ENCODE peak calls at places on chromosomes 11 and 22, in ten cellular contexts. One of them, this sample, is unnamed.
A peak's percentile ranks its signal among the peaks of the same experiment; 100 is the strongest.

GRCh38 chr22:30183861-30184278 is 62.7 kb downstream of the LIF start:
- DNase-seq in NCI-H774: no peak
- DNase-seq in NCI-H1417 treated with DMSO at 0.1 percent for 48 hours: no peak
- DNase-seq in neural crest cell: no peak
- DNase-seq in NCI-H345: no peak
- DNase-seq in GM23338: no peak
- DNase-seq in SJSA1: peak; percentile 78
- DNase-seq in left colon: no peak
- DNase-seq in PC-9: no peak
- DNase-seq in GM23248: no peak
- DNase-seq in this sample: no peak

GRCh38 chr22:50606126-50606525 is 5.5 kb downstream of the MAPK8IP2 start:
- DNase-seq in NCI-H774: no peak
- DNase-seq in NCI-H1417 treated with DMSO at 0.1 percent for 48 hours: no peak
- DNase-seq in neural crest cell: no peak
- DNase-seq in NCI-H345: no peak
- DNase-seq in GM23338: no peak
- DNase-seq in SJSA1: no peak
- DNase-seq in left colon: no peak
- DNase-seq in PC-9: no peak
- DNase-seq in GM23248: no peak
- DNase-seq in this sample: no peak

GRCh38 chr22:36773935-36774334 is 2.0 kb downstream of the IFT27 start:
- DNase-seq in NCI-H774: no peak
- DNase-seq in NCI-H1417 treated with DMSO at 0.1 percent for 48 hours: no peak
- DNase-seq in neural crest cell: no peak
- DNase-seq in NCI-H345: no peak
- DNase-seq in GM23338: peak; percentile 48
- DNase-seq in SJSA1: no peak
- DNase-seq in left colon: no peak
- DNase-seq in PC-9: no peak
- DNase-seq in GM23248: peak; percentile 71
- DNase-seq in this sample: no peak

GRCh38 chr11:47538741-47539575 is 14.0 kb downstream of the CELF1 start:
- DNase-seq in NCI-H774: peak; percentile 38
- DNase-seq in NCI-H1417 treated with DMSO at 0.1 percent for 48 hours: no peak
- DNase-seq in neural crest cell: no peak
- DNase-seq in NCI-H345: peak; percentile 59
- DNase-seq in GM23338: no peak
- DNase-seq in SJSA1: peak; percentile 51
- DNase-seq in left colon: no peak
- DNase-seq in PC-9: no peak
- DNase-seq in GM23248: no peak
- DNase-seq in this sample: no peak

GRCh38 chr11:2592559-2593392 is 107.0 kb downstream of the KCNQ1OT1 start:
- DNase-seq in NCI-H774: no peak
- DNase-seq in NCI-H1417 treated with DMSO at 0.1 percent for 48 hours: no peak
- DNase-seq in neural crest cell: no peak
- DNase-seq in NCI-H345: no peak
- DNase-seq in GM23338: no peak
- DNase-seq in SJSA1: no peak
- DNase-seq in left colon: no peak
- DNase-seq in PC-9: no peak
- DNase-seq in GM23248: no peak
- DNase-seq in this sample: no peak

GRCh38 chr22:38175206-38176118 is 6.2 kb downstream of the PLA2G6 start:
- DNase-seq in NCI-H774: no peak
- DNase-seq in NCI-H1417 treated with DMSO at 0.1 percent for 48 hours: no peak
- DNase-seq in neural crest cell: no peak
- DNase-seq in NCI-H345: no peak
- DNase-seq in GM23338: no peak
- DNase-seq in SJSA1: no peak
- DNase-seq in left colon: peak; percentile 20
- DNase-seq in PC-9: no peak
- DNase-seq in GM23248: no peak
- DNase-seq in this sample: no peak

GRCh38 chr11:92224394-92225205 is at the start of gene FAT3:
- DNase-seq in NCI-H774: peak; percentile 73
- DNase-seq in NCI-H1417 treated with DMSO at 0.1 percent for 48 hours: no peak
- DNase-seq in neural crest cell: peak; percentile 63
- DNase-seq in NCI-H345: peak; percentile 79
- DNase-seq in GM23338: peak; percentile 81
- DNase-seq in SJSA1: peak; percentile 32
- DNase-seq in left colon: no peak
- DNase-seq in PC-9: peak; percentile 46
- DNase-seq in GM23248: peak; percentile 65
- DNase-seq in this sample: peak; percentile 85

GRCh38 chr11:8709002-8709672 is 26.5 kb downstream of the RPL27A start:
- DNase-seq in NCI-H774: no peak
- DNase-seq in NCI-H1417 treated with DMSO at 0.1 percent for 48 hours: no peak
- DNase-seq in neural crest cell: no peak
- DNase-seq in NCI-H345: no peak
- DNase-seq in GM23338: peak; percentile 61
- DNase-seq in SJSA1: peak; percentile 78
- DNase-seq in left colon: peak; percentile 84
- DNase-seq in PC-9: no peak
- DNase-seq in GM23248: peak; percentile 58
- DNase-seq in this sample: no peak

GRCh38 chr22:30572840-30573593 is 1.4 kb downstream of the GAL3ST1 start:
- DNase-seq in NCI-H774: no peak
- DNase-seq in NCI-H1417 treated with DMSO at 0.1 percent for 48 hours: no peak
- DNase-seq in neural crest cell: peak; percentile 24
- DNase-seq in NCI-H345: no peak
- DNase-seq in GM23338: no peak
- DNase-seq in SJSA1: no peak
- DNase-seq in left colon: peak; percentile 66
- DNase-seq in PC-9: no peak
- DNase-seq in GM23248: peak; percentile 32
- DNase-seq in this sample: no peak

GRCh38 chr11:130915556-130916237 is 582 bp downstream of the SNX19 start:
- DNase-seq in NCI-H774: no peak
- DNase-seq in NCI-H1417 treated with DMSO at 0.1 percent for 48 hours: no peak
- DNase-seq in neural crest cell: peak; percentile 7
- DNase-seq in NCI-H345: peak; percentile 33
- DNase-seq in GM23338: peak; percentile 17
- DNase-seq in SJSA1: no peak
- DNase-seq in left colon: peak; percentile 33
- DNase-seq in PC-9: no peak
- DNase-seq in GM23248: peak; percentile 26
- DNase-seq in this sample: no peak

GRCh38 chr11:59754859-59755700 is at the start of gene STX3:
- DNase-seq in NCI-H774: peak; percentile 52
- DNase-seq in NCI-H1417 treated with DMSO at 0.1 percent for 48 hours: peak; percentile 12
- DNase-seq in neural crest cell: peak; percentile 29
- DNase-seq in NCI-H345: peak; percentile 78
- DNase-seq in GM23338: peak; percentile 85
- DNase-seq in SJSA1: peak; percentile 89
- DNase-seq in left colon: peak; percentile 71
- DNase-seq in PC-9: peak; percentile 86
- DNase-seq in GM23248: peak; percentile 76
- DNase-seq in this sample: peak; percentile 82

GRCh38 chr11:79006854-79007253 is 432.2 kb upstream of the NARS2 start:
- DNase-seq in NCI-H774: no peak
- DNase-seq in NCI-H1417 treated with DMSO at 0.1 percent for 48 hours: no peak
- DNase-seq in neural crest cell: no peak
- DNase-seq in NCI-H345: no peak
- DNase-seq in GM23338: no peak
- DNase-seq in SJSA1: no peak
- DNase-seq in left colon: no peak
- DNase-seq in PC-9: no peak
- DNase-seq in GM23248: no peak
- DNase-seq in this sample: no peak

GRCh38 chr11:68666854-68667253 is 17.5 kb upstream of the GAL start:
- DNase-seq in NCI-H774: no peak
- DNase-seq in NCI-H1417 treated with DMSO at 0.1 percent for 48 hours: no peak
- DNase-seq in neural crest cell: no peak
- DNase-seq in NCI-H345: no peak
- DNase-seq in GM23338: no peak
- DNase-seq in SJSA1: no peak
- DNase-seq in left colon: peak; percentile 48
- DNase-seq in PC-9: no peak
- DNase-seq in GM23248: no peak
- DNase-seq in this sample: no peak

GRCh38 chr11:108961095-108961494 is 296.2 kb downstream of the DDX10 start:
- DNase-seq in NCI-H774: no peak
- DNase-seq in NCI-H1417 treated with DMSO at 0.1 percent for 48 hours: no peak
- DNase-seq in neural crest cell: no peak
- DNase-seq in NCI-H345: no peak
- DNase-seq in GM23338: no peak
- DNase-seq in SJSA1: no peak
- DNase-seq in left colon: no peak
- DNase-seq in PC-9: no peak
- DNase-seq in GM23248: no peak
- DNase-seq in this sample: no peak

GRCh38 chr11:72328366-72329224 is 84.6 kb upstream of the PHOX2A start:
- DNase-seq in NCI-H774: no peak
- DNase-seq in NCI-H1417 treated with DMSO at 0.1 percent for 48 hours: no peak
- DNase-seq in neural crest cell: no peak
- DNase-seq in NCI-H345: no peak
- DNase-seq in GM23338: peak; percentile 15
- DNase-seq in SJSA1: no peak
- DNase-seq in left colon: no peak
- DNase-seq in PC-9: no peak
- DNase-seq in GM23248: peak; percentile 20
- DNase-seq in this sample: no peak

GRCh38 chr11:134098566-134099184 is 29.8 kb downstream of the JAM3 start:
- DNase-seq in NCI-H774: peak; percentile 26
- DNase-seq in NCI-H1417 treated with DMSO at 0.1 percent for 48 hours: no peak
- DNase-seq in neural crest cell: no peak
- DNase-seq in NCI-H345: no peak
- DNase-seq in GM23338: peak; percentile 64
- DNase-seq in SJSA1: no peak
- DNase-seq in left colon: no peak
- DNase-seq in PC-9: no peak
- DNase-seq in GM23248: no peak
- DNase-seq in this sample: no peak

GRCh38 chr11:70575396-70576060 is 177.2 kb downstream of the CTTN start:
- DNase-seq in NCI-H774: no peak
- DNase-seq in NCI-H1417 treated with DMSO at 0.1 percent for 48 hours: no peak
- DNase-seq in neural crest cell: no peak
- DNase-seq in NCI-H345: no peak
- DNase-seq in GM23338: no peak
- DNase-seq in SJSA1: no peak
- DNase-seq in left colon: peak; percentile 16
- DNase-seq in PC-9: no peak
- DNase-seq in GM23248: no peak
- DNase-seq in this sample: no peak

GRCh38 chr11:8338138-8338537 is 74.5 kb upstream of the LMO1 start:
- DNase-seq in NCI-H774: peak; percentile 11
- DNase-seq in NCI-H1417 treated with DMSO at 0.1 percent for 48 hours: no peak
- DNase-seq in neural crest cell: peak; percentile 77
- DNase-seq in NCI-H345: peak; percentile 21
- DNase-seq in GM23338: peak; percentile 74
- DNase-seq in SJSA1: peak; percentile 1
- DNase-seq in left colon: no peak
- DNase-seq in PC-9: no peak
- DNase-seq in GM23248: peak; percentile 63
- DNase-seq in this sample: peak; percentile 85

GRCh38 chr11:9512370-9513019 is 51.7 kb downstream of the ZNF143 start:
- DNase-seq in NCI-H774: no peak
- DNase-seq in NCI-H1417 treated with DMSO at 0.1 percent for 48 hours: no peak
- DNase-seq in neural crest cell: no peak
- DNase-seq in NCI-H345: no peak
- DNase-seq in GM23338: no peak
- DNase-seq in SJSA1: no peak
- DNase-seq in left colon: no peak
- DNase-seq in PC-9: no peak
- DNase-seq in GM23248: peak; percentile 34
- DNase-seq in this sample: no peak

GRCh38 chr11:69431893-69432738 is 49.3 kb upstream of the LINC01488 start:
- DNase-seq in NCI-H774: no peak
- DNase-seq in NCI-H1417 treated with DMSO at 0.1 percent for 48 hours: no peak
- DNase-seq in neural crest cell: no peak
- DNase-seq in NCI-H345: no peak
- DNase-seq in GM23338: no peak
- DNase-seq in SJSA1: peak; percentile 81
- DNase-seq in left colon: no peak
- DNase-seq in PC-9: peak; percentile 42
- DNase-seq in GM23248: no peak
- DNase-seq in this sample: no peak

GRCh38 chr22:38733329-38734202 is 22.2 kb downstream of the SUN2 start:
- DNase-seq in NCI-H774: no peak
- DNase-seq in NCI-H1417 treated with DMSO at 0.1 percent for 48 hours: no peak
- DNase-seq in neural crest cell: peak; percentile 49
- DNase-seq in NCI-H345: peak; percentile 45
- DNase-seq in GM23338: peak; percentile 76
- DNase-seq in SJSA1: peak; percentile 36
- DNase-seq in left colon: peak; percentile 72
- DNase-seq in PC-9: peak; percentile 52
- DNase-seq in GM23248: peak; percentile 48
- DNase-seq in this sample: peak; percentile 63

GRCh38 chr11:116595305-116595880 is 177.4 kb downstream of the BUD13 start:
- DNase-seq in NCI-H774: peak; percentile 67
- DNase-seq in NCI-H1417 treated with DMSO at 0.1 percent for 48 hours: peak; percentile 92
- DNase-seq in neural crest cell: no peak
- DNase-seq in NCI-H345: peak; percentile 84
- DNase-seq in GM23338: no peak
- DNase-seq in SJSA1: no peak
- DNase-seq in left colon: no peak
- DNase-seq in PC-9: no peak
- DNase-seq in GM23248: no peak
- DNase-seq in this sample: no peak

GRCh38 chr22:44928064-44928463 is 81.7 kb downstream of the PHF21B start:
- DNase-seq in NCI-H774: no peak
- DNase-seq in NCI-H1417 treated with DMSO at 0.1 percent for 48 hours: no peak
- DNase-seq in neural crest cell: no peak
- DNase-seq in NCI-H345: no peak
- DNase-seq in GM23338: no peak
- DNase-seq in SJSA1: no peak
- DNase-seq in left colon: no peak
- DNase-seq in PC-9: no peak
- DNase-seq in GM23248: no peak
- DNase-seq in this sample: no peak

This sample was measured in ecto neural progenitor cell.